ENCODE peak calls at places on chromosomes 11 and 22, in five cellular contexts. O, R, U, B and A are unnamed samples.

GRCh38 chr11:18526130-18526520 is 617 bp downstream of the TSG101 start:
- DNase-seq in O (no peak), R (no peak), U (no peak), B (no peak), A (no peak)

GRCh38 chr11:57646756-57647303 is 2.9 kb downstream of the YPEL4 start:
- DNase-seq in O (no peak), R (no peak), U (no peak), B (no peak), A (no peak)

GRCh38 chr22:17779286-17780115 is 5.2 kb upstream of the BID start:
- DNase-seq in O (no peak), R (no peak), U (no peak), B (no peak), A (peak)

GRCh38 chr11:122342089-122342749 is 226.2 kb upstream of the BLID start:
- DNase-seq in O (no peak), R (no peak), U (no peak), B (no peak), A (no peak)

GRCh38 chr22:30866216-30866615 is 102.4 kb downstream of the MORC2 start:
- DNase-seq in O (no peak), R (no peak), U (no peak), B (no peak), A (no peak)

GRCh38 chr11:131686836-131687235 is 316.4 kb downstream of the NTM start:
- DNase-seq in O (no peak), R (no peak), U (no peak), B (no peak), A (no peak)

GRCh38 chr11:16299884-16300778 is 56.2 kb downstream of the SOX6 start:
- DNase-seq in O (no peak), R (no peak), U (no peak), B (no peak), A (no peak)

GRCh38 chr11:35662649-35663407 is at the start of gene TRIM44:
- DNase-seq in O (peak), R (peak), U (peak), B (peak), A (peak)

GRCh38 chr11:10305262-10305963 is 540 bp downstream of the ADM start:
- DNase-seq in O (peak), R (peak), U (no peak), B (peak), A (no peak)

GRCh38 chr11:66327171-66328035 is 8.8 kb downstream of the RIN1 start:
- DNase-seq in O (peak), R (peak), U (no peak), B (no peak), A (no peak)

GRCh38 chr11:102914238-102915043 is 39.7 kb upstream of the MMP12 start:
- DNase-seq in O (peak), R (peak), U (no peak), B (peak), A (peak)

GRCh38 chr11:113138731-113139130 is 175.7 kb upstream of the TTC12 start:
- DNase-seq in O (no peak), R (no peak), U (no peak), B (no peak), A (no peak)

GRCh38 chr11:95768521-95768920 is 21.1 kb downstream of the FAM76B start:
- DNase-seq in O (peak), R (no peak), U (no peak), B (no peak), A (no peak)

GRCh38 chr22:49305215-49305965 is 522.3 kb downstream of the BRD1 start:
- DNase-seq in O (no peak), R (peak), U (peak), B (peak), A (no peak)

GRCh38 chr11:125091247-125091876 is 20.1 kb downstream of the TMEM218 start:
- DNase-seq in O (peak), R (peak), U (no peak), B (no peak), A (peak)

GRCh38 chr11:67674442-67674871 is at the start of gene ALDH3B2:
- DNase-seq in O (no peak), R (no peak), U (peak), B (no peak), A (no peak)

GRCh38 chr11:86484795-86485166 is 110.1 kb downstream of the CCDC81 start:
- DNase-seq in O (peak), R (no peak), U (no peak), B (no peak), A (no peak)

GRCh38 chr11:134216816-134217215 is 7.0 kb downstream of the NCAPD3 start:
- DNase-seq in O (no peak), R (no peak), U (no peak), B (no peak), A (no peak)

GRCh38 chr11:19719960-19720359 is 7.3 kb downstream of the NAV2 start:
- DNase-seq in O (no peak), R (no peak), U (no peak), B (no peak), A (no peak)

GRCh38 chr11:102410382-102410784 is 42.2 kb downstream of the TMEM123 start:
- DNase-seq in O (peak), R (peak), U (no peak), B (no peak), A (no peak)

GRCh38 chr11:35412285-35412684 is 7.1 kb downstream of the SLC1A2 start:
- DNase-seq in O (peak), R (peak), U (no peak), B (no peak), A (no peak)

GRCh38 chr22:23514317-23515038 is 65.6 kb downstream of the IGLL1 start:
- DNase-seq in O (no peak), R (no peak), U (no peak), B (no peak), A (no peak)

GRCh38 chr22:19149047-19149883 is 827 bp downstream of the GSC2 start:
- DNase-seq in O (peak), R (no peak), U (no peak), B (no peak), A (no peak)

GRCh38 chr11:71459767-71460320 is 6.8 kb downstream of the NADSYN1 start:
- DNase-seq in O (no peak), R (no peak), U (no peak), B (no peak), A (no peak)

GRCh38 chr22:20813056-20813455 is 39.1 kb downstream of the SERPIND1 start:
- DNase-seq in O (no peak), R (peak), U (no peak), B (no peak), A (no peak)

GRCh38 chr11:20089796-20090653 is 70.2 kb downstream of the DBX1 start:
- DNase-seq in O (peak), R (peak), U (no peak), B (peak), A (no peak)

GRCh38 chr11:67370351-67371076 is 2.9 kb downstream of the CLCF1 start:
- DNase-seq in O (peak), R (peak), U (no peak), B (no peak), A (no peak)

GRCh38 chr11:36702330-36703054 is 104.5 kb upstream of the RAG2 start:
- DNase-seq in O (peak), R (peak), U (no peak), B (peak), A (peak)

GRCh38 chr11:61974766-61975631 is 7.6 kb upstream of the FTH1 start:
- DNase-seq in O (peak), R (peak), U (peak), B (peak), A (no peak)

GRCh38 chr11:63667993-63668392 is 3.2 kb downstream of the ATL3 start:
- DNase-seq in O (peak), R (peak), U (no peak), B (no peak), A (no peak)

GRCh38 chr11:84316866-84317560 is 1030.8 kb upstream of the CCDC90B start:
- DNase-seq in O (peak), R (peak), U (no peak), B (peak), A (no peak)

GRCh38 chr11:65770951-65771567 is 9.7 kb downstream of the AP5B1 start:
- DNase-seq in O (no peak), R (no peak), U (no peak), B (no peak), A (no peak)

GRCh38 chr11:85783758-85784157 is 27.2 kb downstream of the SYTL2 start:
- DNase-seq in O (no peak), R (peak), U (no peak), B (no peak), A (no peak)

GRCh38 chr11:78149646-78150045 is 10.2 kb upstream of the ALG8 start:
- DNase-seq in O (peak), R (peak), U (no peak), B (no peak), A (no peak)

GRCh38 chr11:48001438-48002021 is 21.2 kb downstream of the PTPRJ start:
- DNase-seq in O (peak), R (peak), U (peak), B (no peak), A (peak)

GRCh38 chr11:119771210-119771770 is 42.3 kb upstream of the NECTIN1 start:
- DNase-seq in O (no peak), R (no peak), U (no peak), B (no peak), A (no peak)
- H3K4me3 ChIP-seq in O (no peak), R (no peak), U (no peak), B (no peak), A (no peak)

DNA sequence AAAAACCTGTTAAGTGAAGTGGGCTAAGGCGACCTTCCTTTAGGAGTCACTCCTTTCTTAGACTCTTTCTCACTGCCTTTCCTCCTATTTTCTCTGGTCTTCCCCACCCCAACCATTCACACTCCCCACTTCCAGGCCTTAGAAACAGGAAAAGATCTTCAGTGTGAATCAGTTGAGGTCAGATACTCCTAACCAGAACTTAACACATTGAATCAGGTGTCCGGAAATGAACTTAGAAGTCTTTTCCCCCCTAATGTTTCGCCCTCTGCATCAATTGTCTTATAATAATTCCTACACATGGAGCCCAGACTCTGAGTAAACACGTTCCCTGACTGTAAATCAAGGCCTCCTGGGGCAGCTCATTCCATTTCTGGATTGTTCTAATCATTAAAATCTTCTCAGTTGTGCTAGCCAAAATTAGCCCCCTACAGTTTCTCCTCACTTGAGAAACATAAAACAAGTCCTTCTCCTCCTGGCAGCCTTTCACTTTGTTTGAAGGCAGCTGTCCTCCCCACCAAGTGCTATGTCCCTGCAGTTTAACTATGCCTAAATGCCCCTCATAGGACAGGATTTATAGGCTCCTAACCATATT is 32.7 kb upstream of the USP47 start:
- DNase-seq in O (no peak), R (no peak), U (no peak), B (no peak), A (no peak)
- H3K4me3 ChIP-seq in O (no peak), R (no peak), U (no peak), B (no peak), A (no peak)

GRCh38 chr11:128718064-128718463 is 24.2 kb downstream of the FLI1 start:
- DNase-seq in O (no peak), R (no peak), U (no peak), B (no peak), A (no peak)
- H3K4me3 ChIP-seq in O (no peak), R (no peak), U (no peak), B (no peak), A (peak)

GRCh38 chr22:50502628-50503474 is 4.7 kb downstream of the LMF2 start:
- DNase-seq in O (no peak), R (no peak), U (no peak), B (no peak), A (no peak)
- H3K4me3 ChIP-seq in O (no peak), R (no peak), U (no peak), B (no peak), A (no peak)

GRCh38 chr11:12005061-12005460 is 3.4 kb downstream of the DKK3 start:
- DNase-seq in O (no peak), R (no peak), U (no peak), B (no peak), A (no peak)
- H3K4me3 ChIP-seq in O (peak), R (peak), U (peak), B (no peak), A (no peak)

DNA sequence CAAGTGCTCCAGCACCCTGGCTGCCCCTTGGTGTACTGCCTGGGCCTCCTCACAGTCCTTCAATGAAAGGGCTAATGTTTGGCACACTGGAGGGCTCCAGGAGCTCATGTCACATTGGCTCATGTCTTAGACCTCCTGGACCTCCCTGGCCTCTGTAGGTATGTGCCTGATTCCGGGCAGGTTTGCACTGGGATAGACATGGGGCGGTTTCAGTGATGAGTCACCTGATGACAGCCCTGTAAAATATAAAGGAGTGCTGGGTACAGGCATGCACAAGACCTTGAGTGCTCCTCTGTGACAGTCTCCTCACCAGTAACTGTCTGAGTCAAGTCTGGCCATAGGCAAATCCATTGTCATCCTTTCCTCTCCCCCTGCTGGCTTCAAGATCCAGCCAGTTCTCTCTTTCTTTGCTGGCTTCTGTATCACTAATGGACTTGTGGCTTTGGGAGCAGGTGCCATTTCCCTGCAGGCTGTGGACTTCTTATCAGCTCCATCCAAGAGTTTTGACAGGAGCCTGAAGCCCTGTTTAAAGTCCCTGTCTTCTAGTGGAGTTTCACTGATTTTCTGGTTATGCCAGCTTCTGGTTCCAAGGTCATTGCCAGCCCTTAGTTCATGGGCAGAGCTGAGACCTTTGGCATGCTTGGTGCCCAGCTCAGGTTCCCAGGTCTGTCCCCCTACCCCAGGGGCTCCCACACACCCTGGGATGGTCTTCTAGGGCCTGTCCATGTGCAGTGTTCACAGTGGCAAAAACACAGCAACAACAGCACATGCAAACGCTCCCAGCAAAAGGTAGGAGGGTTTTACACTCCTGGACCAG is 22.7 kb upstream of the P2RY2 start:
- DNase-seq in O (peak), R (no peak), U (no peak), B (peak), A (no peak)
- H3K4me3 ChIP-seq in O (no peak), R (no peak), U (no peak), B (no peak), A (no peak)

GRCh38 chr11:28621648-28622215 is 513.5 kb downstream of the METTL15 start:
- DNase-seq in O (peak), R (peak), U (no peak), B (peak), A (no peak)
- H3K4me3 ChIP-seq in O (no peak), R (peak), U (peak), B (no peak), A (no peak)

DNA sequence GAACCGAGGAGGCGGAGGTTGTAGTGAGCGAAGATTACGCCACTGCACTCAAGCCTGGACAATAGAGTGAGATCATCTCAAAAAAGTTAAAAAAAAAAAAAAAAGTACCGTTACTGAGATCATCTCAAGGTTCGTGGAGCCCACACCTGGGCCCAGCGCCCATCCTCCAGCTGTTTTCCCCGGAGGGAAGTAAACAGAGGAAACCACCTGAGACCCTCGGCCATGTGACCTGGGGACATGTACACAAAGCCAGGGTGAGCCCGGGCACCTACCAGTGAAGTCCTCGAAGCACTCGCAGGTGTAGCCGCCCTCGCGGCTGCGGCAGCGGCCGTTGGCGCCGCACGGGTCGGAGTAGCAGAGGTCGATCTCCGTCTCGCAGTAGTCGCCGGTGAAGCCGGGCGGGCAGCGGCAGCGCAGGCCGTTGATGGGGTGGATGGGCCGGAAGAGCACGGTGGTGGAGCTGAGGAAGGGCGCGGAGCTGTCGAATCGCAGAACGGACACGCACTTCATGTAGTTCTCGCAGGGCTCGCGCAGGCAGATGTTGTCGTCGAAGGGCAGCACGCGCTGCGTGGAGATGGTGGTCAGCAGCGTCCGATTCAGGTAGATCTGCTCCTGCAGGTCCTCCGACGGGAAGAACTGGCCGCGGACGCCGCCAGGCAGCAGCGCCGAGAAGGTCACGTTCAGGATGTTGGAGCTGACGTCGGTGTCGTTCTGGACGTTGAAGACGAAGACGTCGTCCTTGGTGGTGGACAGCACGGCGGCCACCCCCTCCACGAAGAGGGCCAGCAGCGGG is 73.8 kb downstream of the CELSR1 start:
- DNase-seq in O (no peak), R (no peak), U (no peak), B (no peak), A (no peak)
- H3K4me3 ChIP-seq in O (no peak), R (no peak), U (no peak), B (no peak), A (no peak)